ENCODE peak calls at places on chromosomes 4 and X, in seven cellular contexts. R, L, P, B, C, I and V are unnamed samples.

GRCh38 chr4:152724494-152724893 is 44.7 kb upstream of the TMEM154 start:
- DNase-seq in R (no peak), L (no peak), P (no peak), B (no peak), C (no peak), I (no peak), V (no peak)

GRCh38 chr4:57682275-57682674 is 572.1 kb upstream of the IGFBP7 start:
- DNase-seq in R (no peak), L (no peak), P (no peak), B (no peak), C (no peak), I (no peak), V (no peak)

GRCh38 chrX:153588021-153588781 is 10.7 kb downstream of the CCNQ start:
- DNase-seq in R (no peak), L (no peak), P (no peak), B (no peak), C (no peak), I (no peak), V (no peak)

GRCh38 chrX:107205770-107206696 is at the start of the genes DNAAF6 and NUP62CL:
- DNase-seq in R (peak), L (peak), P (peak), B (peak), C (peak), I (peak), V (peak)

GRCh38 chrX:123173833-123174232 is 10.2 kb upstream of the GRIA3 start:
- DNase-seq in R (peak), L (no peak), P (no peak), B (no peak), C (no peak), I (peak), V (no peak)

GRCh38 chr4:139514382-139515059 is 41.5 kb downstream of the SETD7 start:
- DNase-seq in R (no peak), L (no peak), P (no peak), B (no peak), C (no peak), I (no peak), V (no peak)

GRCh38 chrX:861335-861890 is 230.8 kb downstream of the SHOX start:
- DNase-seq in R (no peak), L (no peak), P (no peak), B (no peak), C (no peak), I (no peak), V (peak)

GRCh38 chr4:7045961-7046921 is 3.1 kb downstream of the TADA2B start:
- DNase-seq in R (no peak), L (no peak), P (no peak), B (peak), C (no peak), I (no peak), V (no peak)

GRCh38 chrX:100648601-100649417 is 4.8 kb downstream of the SRPX2 start:
- DNase-seq in R (no peak), L (no peak), P (peak), B (no peak), C (no peak), I (no peak), V (no peak)

GRCh38 chr4:82425478-82425877 is 4.8 kb downstream of the HNRNPDL start:
- DNase-seq in R (no peak), L (no peak), P (no peak), B (no peak), C (no peak), I (no peak), V (no peak)

GRCh38 chr4:82419451-82419850 is 10.8 kb downstream of the HNRNPDL start:
- DNase-seq in R (no peak), L (no peak), P (no peak), B (no peak), C (no peak), I (no peak), V (no peak)

GRCh38 chr4:82422616-82423015 is 7.6 kb downstream of the HNRNPDL start:
- DNase-seq in R (no peak), L (no peak), P (no peak), B (no peak), C (no peak), I (no peak), V (no peak)

GRCh38 chr4:82421796-82422560 is 8.3 kb downstream of the HNRNPDL start:
- DNase-seq in R (no peak), L (no peak), P (no peak), B (no peak), C (no peak), I (no peak), V (no peak)

DNA sequence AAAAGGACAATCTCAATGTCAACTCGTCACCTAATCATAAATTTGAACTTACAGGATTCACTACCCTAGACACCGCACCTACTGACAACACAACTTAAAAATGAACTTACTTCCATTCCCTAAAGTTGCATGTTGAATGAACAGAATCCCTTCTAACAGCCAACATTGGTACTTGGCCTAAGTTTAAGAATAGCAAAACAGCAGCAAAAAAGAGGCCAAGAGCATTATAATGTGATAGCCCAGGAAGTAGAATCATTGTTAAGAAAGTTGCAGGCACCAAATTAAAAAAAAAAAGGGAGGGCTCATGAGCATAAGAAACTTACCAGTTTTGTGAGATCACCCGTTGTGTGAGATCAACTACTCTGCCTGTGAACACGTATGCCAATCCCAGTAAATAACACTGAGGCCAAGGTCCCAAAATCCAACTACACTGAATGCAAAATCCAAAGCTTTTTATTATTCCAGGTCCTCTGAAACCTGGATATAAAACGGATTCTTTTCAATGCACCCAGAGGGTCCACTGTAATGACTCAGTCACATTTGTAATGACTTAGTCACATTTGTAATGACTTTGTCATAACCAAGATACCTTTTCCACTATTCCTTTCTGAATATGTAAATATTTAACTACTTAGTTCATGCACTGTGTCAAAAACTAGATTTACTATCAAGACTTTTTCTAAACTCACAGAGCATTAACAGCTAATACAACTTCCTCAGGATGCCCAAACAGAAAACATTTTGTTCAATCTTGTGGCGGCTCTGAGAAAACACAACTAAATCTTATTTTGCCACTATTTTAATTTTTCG is 6.8 kb downstream of the HNRNPDL start:
- DNase-seq in R (no peak), L (no peak), P (no peak), B (no peak), C (no peak), I (no peak), V (no peak)
- TF ChIP-seq SP1 in R (peak), L (no peak), P (no peak), B (no peak), C (no peak), I (no peak), V (no peak)

GRCh38 chr4:1012031-1012739 is 759 bp downstream of the FGFRL1 start:
- DNase-seq in R (peak), L (peak), P (peak), B (no peak), C (no peak), I (no peak), V (no peak)
- TF ChIP-seq SP1 in R (no peak), L (peak), P (no peak), B (no peak), C (no peak), I (no peak), V (no peak)

DNA sequence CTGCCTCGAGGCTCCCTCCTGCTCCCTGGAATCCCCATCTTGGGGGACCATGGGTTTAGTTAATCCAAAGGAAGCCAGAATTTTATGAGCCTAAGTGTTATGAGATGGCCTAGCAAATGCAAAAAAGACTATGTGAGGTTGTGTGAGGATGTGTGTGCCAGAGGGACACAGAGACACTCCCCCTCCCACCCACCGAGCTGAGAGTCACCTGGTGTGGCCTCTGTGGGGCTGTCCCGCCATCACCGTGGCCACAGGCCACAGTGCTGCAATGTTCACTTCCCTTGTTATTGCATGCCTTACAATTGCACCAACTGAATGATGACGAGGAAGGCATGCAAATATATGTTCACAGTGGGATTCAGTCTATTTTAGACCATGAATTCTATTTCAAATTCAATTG is 593 bp upstream of the FGFBP2 start:
- DNase-seq in R (no peak), L (no peak), P (no peak), B (no peak), C (no peak), I (no peak), V (no peak)
- TF ChIP-seq SP1 in R (no peak), L (no peak), P (no peak), B (no peak), C (no peak), I (no peak), V (no peak)

DNA sequence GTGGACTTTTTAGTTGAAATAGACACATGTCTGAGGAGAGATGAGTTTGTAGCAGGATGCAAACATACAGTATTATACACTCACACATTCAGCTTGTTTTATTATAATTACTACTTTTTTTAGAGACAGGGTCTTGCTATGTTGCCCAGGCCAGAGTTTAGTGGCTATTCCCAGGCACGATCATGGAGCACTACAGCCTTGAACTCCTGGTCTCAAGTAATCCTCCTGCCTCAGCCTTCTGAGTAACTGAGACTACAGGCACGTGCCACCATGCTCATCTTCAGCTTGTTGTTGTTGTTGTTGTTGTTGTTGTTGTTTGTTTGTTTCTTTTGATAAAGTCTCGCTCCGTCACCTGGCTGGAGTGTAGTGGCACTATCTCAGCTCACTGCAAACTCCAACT is 94.7 kb upstream of the ACSL4 start:
- DNase-seq in R (no peak), L (no peak), P (no peak), B (no peak), C (no peak), I (no peak), V (no peak)
- TF ChIP-seq SP1 in R (no peak), L (no peak), P (no peak), B (no peak), C (no peak), I (no peak), V (no peak)

GRCh38 chr4:101944649-101945048 is 154.1 kb downstream of the BANK1 start:
- DNase-seq in R (no peak), L (no peak), P (no peak), B (no peak), C (no peak), I (no peak), V (no peak)
- TF ChIP-seq SP1 in R (no peak), L (no peak), P (no peak), B (no peak), C (no peak), I (no peak), V (no peak)

DNA sequence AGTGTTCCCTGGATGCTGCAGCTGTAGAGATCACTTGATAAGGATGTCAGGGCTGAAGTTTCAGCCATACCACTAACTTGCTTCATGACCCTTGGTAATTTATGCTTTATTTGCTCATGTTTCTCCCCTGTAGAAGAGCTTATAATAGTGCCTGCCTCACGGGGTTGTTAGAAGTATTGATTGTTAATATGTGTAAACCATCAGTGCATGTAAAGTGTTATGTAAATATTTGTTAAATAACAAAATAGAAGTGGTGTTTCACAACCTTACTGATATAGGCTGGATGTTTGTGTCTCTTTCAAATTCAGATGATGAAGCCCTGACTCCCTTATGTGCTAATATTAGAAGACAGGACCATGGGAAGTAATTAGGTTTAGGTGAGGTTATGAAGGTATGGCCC is 1.5 kb upstream of the CXCL2 start:
- DNase-seq in R (no peak), L (no peak), P (no peak), B (no peak), C (no peak), I (no peak), V (no peak)
- TF ChIP-seq SP1 in R (no peak), L (no peak), P (no peak), B (no peak), C (no peak), I (no peak), V (no peak)

DNA sequence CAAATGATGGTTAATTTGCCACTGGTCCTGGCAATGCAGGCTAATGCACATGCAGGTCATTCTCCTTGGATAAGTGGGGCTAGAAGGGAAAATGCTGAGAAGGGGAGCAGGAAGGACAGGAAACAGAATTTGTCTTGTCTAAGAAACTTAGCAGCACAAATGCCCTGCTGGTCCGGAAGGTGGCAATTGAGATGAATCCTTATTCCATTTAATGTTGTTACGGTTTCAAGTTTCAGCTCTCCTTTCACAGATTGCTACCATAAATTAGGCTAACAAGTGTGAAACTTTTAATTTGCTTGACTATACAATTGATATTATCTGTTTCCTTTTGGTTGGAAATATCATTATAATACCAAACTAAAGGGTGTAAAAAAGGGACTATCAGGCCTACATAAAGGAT is 248.2 kb downstream of the RPA4 start:
- DNase-seq in R (no peak), L (no peak), P (no peak), B (no peak), C (no peak), I (no peak), V (no peak)
- TF ChIP-seq SP1 in R (no peak), L (no peak), P (no peak), B (no peak), C (no peak), I (no peak), V (no peak)

DNA sequence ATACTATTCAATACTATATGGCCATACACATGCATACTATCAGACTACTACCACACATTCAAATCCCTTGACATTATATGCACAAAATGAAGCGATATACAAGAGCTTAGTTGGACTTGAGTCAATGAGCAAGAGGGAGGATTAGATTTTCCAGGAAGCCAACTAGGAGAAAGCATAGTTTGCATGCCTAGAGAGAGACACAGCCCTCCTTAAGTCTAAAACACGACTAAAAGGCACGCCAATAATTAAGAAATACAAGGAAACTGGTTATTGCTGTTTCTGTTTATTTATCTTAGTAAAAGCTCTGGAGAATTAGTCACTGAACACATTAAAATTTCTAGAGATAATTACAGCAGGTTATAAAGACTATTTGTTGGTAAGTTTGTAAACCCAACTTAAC is 21.8 kb downstream of the MBNL3 start:
- DNase-seq in R (no peak), L (no peak), P (no peak), B (no peak), C (no peak), I (no peak), V (no peak)
- TF ChIP-seq SP1 in R (no peak), L (no peak), P (no peak), B (no peak), C (no peak), I (no peak), V (no peak)

GRCh38 chrX:67353651-67354370 is 190.0 kb upstream of the AR start:
- DNase-seq in R (no peak), L (no peak), P (no peak), B (no peak), C (no peak), I (no peak), V (no peak)
- TF ChIP-seq SP1 in R (no peak), L (no peak), P (no peak), B (no peak), C (no peak), I (no peak), V (no peak)